ENCODE peak calls at places on chromosomes 11 and 22, in five cellular contexts. One of them, this sample, is unnamed.

GRCh38 chr22:49156662-49157285 is 670.9 kb downstream of the BRD1 start:
- DNase-seq in K562: no peak
- DNase-seq in tibial nerve: no peak
- DNase-seq in Peyer's patch: no peak
- DNase-seq in transverse colon: peak; percentile 17
- DNase-seq in this sample: no peak

GRCh38 chr11:109123811-109124787 is 297.9 kb upstream of the C11orf87 start:
- DNase-seq in Peyer's patch: no peak
- DNase-seq in K562: no peak
- DNase-seq in tibial nerve: no peak
- DNase-seq in transverse colon: no peak
- DNase-seq in this sample: no peak

GRCh38 chr11:67033661-67034166 is 10.8 kb downstream of the SYT12 start:
- DNase-seq in tibial nerve: no peak
- DNase-seq in transverse colon: no peak
- DNase-seq in Peyer's patch: no peak
- DNase-seq in K562: no peak
- DNase-seq in this sample: peak; percentile 85

GRCh38 chr11:41479179-41479578 is 19.7 kb upstream of the LRRC4C start:
- DNase-seq in transverse colon: no peak
- DNase-seq in tibial nerve: no peak
- DNase-seq in Peyer's patch: no peak
- DNase-seq in K562: no peak
- DNase-seq in this sample: no peak

GRCh38 chr11:2534957-2535672 is 90.3 kb downstream of the KCNQ1 start:
- DNase-seq in Peyer's patch: no peak
- DNase-seq in K562: no peak
- DNase-seq in transverse colon: peak; percentile 4
- DNase-seq in tibial nerve: no peak
- DNase-seq in this sample: no peak

GRCh38 chr11:74696932-74697687 is 34.1 kb downstream of the CHRDL2 start:
- DNase-seq in K562: peak; percentile 57
- DNase-seq in transverse colon: peak; percentile 72
- DNase-seq in tibial nerve: peak; percentile 76
- DNase-seq in Peyer's patch: peak; percentile 17
- DNase-seq in this sample: peak; percentile 87

GRCh38 chr11:12842933-12843636 is 166.0 kb upstream of the RASSF10 start:
- DNase-seq in Peyer's patch: no peak
- DNase-seq in transverse colon: no peak
- DNase-seq in tibial nerve: no peak
- DNase-seq in K562: peak; percentile 76
- DNase-seq in this sample: no peak

GRCh38 chr11:34342008-34342533 is 15.7 kb downstream of the ABTB2 start:
- DNase-seq in transverse colon: peak; percentile 60
- DNase-seq in tibial nerve: peak; percentile 38
- DNase-seq in K562: no peak
- DNase-seq in Peyer's patch: no peak
- DNase-seq in this sample: peak; percentile 26

GRCh38 chr11:72697814-72698213 is 23.6 kb upstream of the PDE2A start:
- DNase-seq in transverse colon: no peak
- DNase-seq in tibial nerve: no peak
- DNase-seq in Peyer's patch: no peak
- DNase-seq in K562: no peak
- DNase-seq in this sample: no peak

DNA sequence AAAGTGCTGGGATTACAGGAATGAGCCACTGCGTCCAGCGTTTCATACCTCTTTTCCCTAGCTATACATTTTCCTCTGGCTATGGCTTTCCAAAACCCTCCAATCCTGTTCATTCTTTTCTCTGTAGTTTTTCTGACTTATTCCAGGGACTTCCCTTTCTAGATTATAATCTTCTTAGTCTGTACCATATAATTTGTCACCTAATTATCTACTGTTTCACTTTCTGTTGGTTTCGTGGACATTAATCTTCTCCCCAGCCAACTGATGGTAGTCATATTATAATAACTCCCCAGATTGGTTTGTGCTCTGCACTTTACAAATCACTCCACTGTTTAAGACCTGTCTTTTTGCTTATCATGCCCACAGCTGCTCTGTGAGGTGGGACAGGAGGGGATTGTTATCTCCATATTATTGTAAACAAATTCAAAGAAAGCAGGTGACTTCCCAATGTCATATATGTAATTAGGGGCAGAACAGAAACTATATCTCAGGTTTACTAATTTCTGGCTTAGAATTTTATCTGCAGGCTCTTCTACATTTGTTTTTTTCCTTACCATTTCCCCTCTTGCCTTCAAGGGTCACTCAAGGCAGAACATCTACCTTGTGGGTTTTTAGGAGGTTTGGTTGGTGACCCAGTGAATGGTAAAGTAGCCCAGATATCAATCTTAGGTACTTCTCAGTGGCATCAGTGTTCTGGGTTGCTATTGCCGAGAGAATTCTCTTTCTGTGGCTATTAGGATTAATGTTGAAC is 23.9 kb downstream of the STIM1 start:
- DNase-seq in transverse colon: no peak
- DNase-seq in Peyer's patch: no peak
- DNase-seq in tibial nerve: no peak
- DNase-seq in K562: no peak
- DNase-seq in this sample: no peak
- TF ChIP-seq POLR2A in transverse colon: no peak
- TF ChIP-seq POLR2A in Peyer's patch: no peak
- TF ChIP-seq POLR2A in tibial nerve: no peak
- TF ChIP-seq POLR2A in K562: no peak
- TF ChIP-seq POLR2A in this sample: no peak

GRCh38 chr22:46968359-46968740 is 205.9 kb downstream of the TBC1D22A start:
- DNase-seq in K562: no peak
- DNase-seq in transverse colon: no peak
- DNase-seq in Peyer's patch: no peak
- DNase-seq in tibial nerve: no peak
- DNase-seq in this sample: no peak
- H3K4me1 ChIP-seq in K562: peaks cover 23% of the 10 kb centered on the region
- H3K4me1 ChIP-seq in transverse colon: no peaks in the 10 kb centered on the region
- H3K4me1 ChIP-seq in Peyer's patch: peaks cover 6% of the 10 kb centered on the region
- H3K4me1 ChIP-seq in tibial nerve: no peaks in the 10 kb centered on the region
- H3K4me1 ChIP-seq in this sample: no peaks in the 10 kb centered on the region

GRCh38 chr11:69636512-69636866 is 4.5 kb upstream of the CCND1 start:
- DNase-seq in tibial nerve: peak; percentile 64
- DNase-seq in K562: no peak
- DNase-seq in Peyer's patch: no peak
- DNase-seq in transverse colon: peak; percentile 73
- DNase-seq in this sample: no peak
- H3K27me3 ChIP-seq in tibial nerve: no peaks in the 10 kb centered on the region
- H3K27me3 ChIP-seq in K562: peaks cover 24% of the 10 kb centered on the region
- H3K27me3 ChIP-seq in Peyer's patch: no peaks in the 10 kb centered on the region
- H3K27me3 ChIP-seq in transverse colon: peaks cover 53% of the 10 kb centered on the region
- H3K27me3 ChIP-seq in this sample: peaks cover 14% of the 10 kb centered on the region

GRCh38 chr11:20479399-20479974 is 92.0 kb downstream of the PRMT3 start:
- DNase-seq in K562: peak; percentile 14
- DNase-seq in transverse colon: no peak
- DNase-seq in tibial nerve: no peak
- DNase-seq in Peyer's patch: no peak
- DNase-seq in this sample: no peak
- TF ChIP-seq POLR2A in K562: no peak
- TF ChIP-seq POLR2A in transverse colon: no peak
- TF ChIP-seq POLR2A in tibial nerve: no peak
- TF ChIP-seq POLR2A in Peyer's patch: no peak
- TF ChIP-seq POLR2A in this sample: no peak

DNA sequence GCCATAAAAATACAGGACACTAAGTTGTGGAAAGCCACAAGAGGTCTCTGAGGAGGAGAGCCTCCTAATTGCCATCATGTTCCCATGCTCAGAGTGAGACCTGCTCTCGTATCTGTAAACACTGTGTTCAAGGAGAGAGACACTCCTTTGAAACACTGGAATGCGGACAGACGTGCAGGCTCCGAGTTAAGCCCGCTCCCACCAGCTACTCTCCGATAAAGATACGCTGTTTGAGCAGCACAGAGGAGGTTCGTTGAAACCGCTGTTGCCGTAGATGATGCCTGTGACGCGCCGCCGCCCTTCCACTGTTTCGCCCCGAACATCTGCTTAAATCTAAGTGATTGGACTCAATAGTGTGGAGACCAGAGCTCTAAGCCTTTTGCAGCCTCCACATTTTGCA is 25.1 kb downstream of the NUP50 start:
- DNase-seq in K562: no peak
- DNase-seq in transverse colon: no peak
- DNase-seq in tibial nerve: no peak
- DNase-seq in Peyer's patch: peak; percentile 8
- DNase-seq in this sample: no peak
- H3K4me1 ChIP-seq in K562: peaks cover 6% of the 10 kb centered on the region
- H3K4me1 ChIP-seq in transverse colon: no peaks in the 10 kb centered on the region
- H3K4me1 ChIP-seq in tibial nerve: no peaks in the 10 kb centered on the region
- H3K4me1 ChIP-seq in Peyer's patch: peaks cover 4% of the 10 kb centered on the region
- H3K4me1 ChIP-seq in this sample: no peaks in the 10 kb centered on the region

GRCh38 chr22:36166518-36167220 is 6.1 kb upstream of the APOL3 start:
- DNase-seq in Peyer's patch: no peak
- DNase-seq in K562: no peak
- DNase-seq in tibial nerve: no peak
- DNase-seq in transverse colon: no peak
- DNase-seq in this sample: no peak
- H3K27me3 ChIP-seq in Peyer's patch: no peaks in the 10 kb centered on the region
- H3K27me3 ChIP-seq in K562: no peaks in the 10 kb centered on the region
- H3K27me3 ChIP-seq in tibial nerve: no peaks in the 10 kb centered on the region
- H3K27me3 ChIP-seq in transverse colon: no peaks in the 10 kb centered on the region
- H3K27me3 ChIP-seq in this sample: no peaks in the 10 kb centered on the region

GRCh38 chr11:725624-726202 is 19.7 kb downstream of the EPS8L2 start:
- DNase-seq in Peyer's patch: no peak
- DNase-seq in tibial nerve: no peak
- DNase-seq in transverse colon: no peak
- DNase-seq in K562: peak; percentile 59
- DNase-seq in this sample: no peak

GRCh38 chr11:727859-728748 is 19.2 kb upstream of the TALDO1 start:
- DNase-seq in transverse colon: peak; percentile 87
- DNase-seq in Peyer's patch: peak; percentile 84
- DNase-seq in K562: peak; percentile 95
- DNase-seq in tibial nerve: peak; percentile 79
- DNase-seq in this sample: peak; percentile 90

GRCh38 chr11:724733-725386 is 18.8 kb downstream of the EPS8L2 start:
- DNase-seq in transverse colon: no peak
- DNase-seq in Peyer's patch: no peak
- DNase-seq in K562: no peak
- DNase-seq in tibial nerve: no peak
- DNase-seq in this sample: no peak

GRCh38 chr11:727281-727701 is 20.0 kb upstream of the TALDO1 start:
- DNase-seq in tibial nerve: no peak
- DNase-seq in transverse colon: no peak
- DNase-seq in K562: no peak
- DNase-seq in Peyer's patch: no peak
- DNase-seq in this sample: no peak

DNA sequence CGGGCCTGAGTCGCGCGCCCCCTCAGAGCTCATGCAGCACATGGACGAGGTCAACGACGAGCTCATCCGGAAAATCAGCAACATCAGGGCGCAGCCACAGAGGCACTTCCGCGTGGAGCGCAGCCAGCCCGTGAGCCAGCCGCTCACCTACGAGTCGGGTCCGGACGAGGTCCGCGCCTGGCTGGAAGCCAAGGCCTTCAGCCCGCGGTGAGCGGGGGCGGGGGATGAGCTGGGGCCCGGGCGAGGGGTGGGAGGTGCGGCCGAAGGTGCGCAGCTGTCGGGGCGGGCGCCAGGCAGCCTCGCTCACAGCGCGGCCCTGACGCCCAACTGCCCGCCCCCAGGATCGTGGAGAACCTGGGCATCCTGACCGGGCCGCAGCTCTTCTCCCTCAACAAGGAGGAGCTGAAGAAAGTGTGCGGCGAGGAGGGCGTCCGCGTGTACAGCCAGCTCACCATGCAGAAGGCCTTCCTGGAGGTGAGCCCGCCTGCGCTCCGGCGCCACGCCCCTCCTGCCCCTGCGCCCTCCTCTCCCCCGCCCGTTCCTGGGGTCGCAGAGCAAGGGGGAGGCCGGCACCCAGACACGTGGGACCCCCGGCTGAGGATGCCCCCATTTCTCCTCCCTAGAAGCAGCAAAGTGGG is 20.4 kb downstream of the EPS8L2 start:
- DNase-seq in tibial nerve: no peak
- DNase-seq in transverse colon: peak; percentile 77
- DNase-seq in Peyer's patch: peak; percentile 65
- DNase-seq in K562: peak; percentile 95
- DNase-seq in this sample: peak; percentile 88
- TF ChIP-seq POLR2A in tibial nerve: no peak
- TF ChIP-seq POLR2A in transverse colon: no peak
- TF ChIP-seq POLR2A in Peyer's patch: no peak
- TF ChIP-seq POLR2A in K562: peak; percentile 53
- TF ChIP-seq POLR2A in this sample: no peak